ENCODE peak calls at places on chromosomes 3 and 15, in eight cellular contexts. M is AML-193; X is effector CD8-positive, alpha-beta T cell; A is mesothelial cell of epicardium; N is fibroblast of mammary gland; C is transverse colon; F is HCT116; I is uterus. L is an unnamed sample.

GRCh38 chr3:54891540-54891897 is 36.3 kb downstream of the LRTM1 start:
- DNase-seq in F (no peak), I (peak), M (no peak), C (peak), A (peak), X (no peak), N (peak), L (peak)

GRCh38 chr15:84929795-84930371 is 45.4 kb downstream of the SLC28A1 start:
- DNase-seq in M (no peak), X (no peak), C (peak), N (peak), I (no peak), A (peak), F (peak), L (peak)

GRCh38 chr15:44729394-44729913 is 6.9 kb upstream of the TRIM69 start:
- DNase-seq in F (no peak), X (no peak), N (peak), C (peak), I (peak), A (no peak), M (no peak), L (no peak)

GRCh38 chr3:103965764-103966163 is 1400.9 kb upstream of the ALCAM start:
- DNase-seq in F (no peak), I (no peak), N (no peak), M (no peak), C (no peak), A (no peak), X (no peak), L (no peak)

GRCh38 chr15:56943398-56943797 is 25.0 kb downstream of the TCF12 start:
- DNase-seq in C (no peak), M (no peak), F (no peak), N (peak), X (no peak), A (no peak), I (no peak), L (no peak)

GRCh38 chr3:32371466-32372212 is 20.0 kb upstream of the CMTM7 start:
- DNase-seq in X (no peak), F (no peak), C (no peak), M (no peak), I (no peak), N (no peak), A (no peak), L (no peak)

GRCh38 chr15:101675796-101676582 is 23.8 kb upstream of the TM2D3 start:
- DNase-seq in A (no peak), M (no peak), F (no peak), C (no peak), I (no peak), N (peak), X (no peak), L (peak)

GRCh38 chr3:8972614-8973013 is 9.3 kb upstream of the RAD18 start:
- DNase-seq in X (no peak), C (no peak), F (no peak), A (no peak), N (peak), M (no peak), I (no peak), L (peak)

GRCh38 chr15:74202461-74203401 is at the start of gene STRA6:
- DNase-seq in I (no peak), F (no peak), A (peak), X (no peak), M (no peak), C (no peak), N (peak), L (peak)

GRCh38 chr15:79179108-79179561 is 88.6 kb upstream of the RASGRF1 start:
- DNase-seq in C (no peak), F (no peak), I (no peak), N (peak), A (no peak), X (no peak), M (no peak), L (peak)

GRCh38 chr15:100879046-100879445 is 585 bp upstream of the ALDH1A3 start:
- DNase-seq in N (no peak), A (no peak), M (no peak), X (no peak), C (no peak), F (no peak), I (no peak), L (no peak)

GRCh38 chr3:31581660-31582059 is 48.9 kb downstream of the STT3B start:
- DNase-seq in M (peak), N (peak), A (no peak), F (no peak), X (no peak), I (no peak), C (no peak), L (no peak)

GRCh38 chr15:69713726-69714559 is 261.3 kb downstream of the RPLP1 start:
- DNase-seq in A (no peak), M (no peak), N (no peak), C (peak), X (no peak), I (no peak), F (no peak), L (no peak)

L was measured in RPMI7951.